ENCODE peak calls at places on chromosomes 13 and 19, in four cellular contexts. P, M, V and Z are unnamed samples. For H3K4me1, the result is how much of the 10 kb centered on the place peaks cover.

GRCh38 chr19:47255947-47256687 is at the start of gene CCDC9:
- DNase-seq in P (peak), M (peak), V (peak), Z (peak)

GRCh38 chr19:39951686-39952085 is 17.3 kb upstream of the FCGBP start:
- DNase-seq in V (no peak), P (no peak), M (no peak), Z (no peak)

GRCh38 chr19:18496980-18497256 is 25.0 kb downstream of the ELL start:
- DNase-seq in V (no peak), P (no peak), M (no peak), Z (no peak)

GRCh38 chr19:38145627-38146026 is 78.4 kb downstream of the DPF1 start:
- DNase-seq in P (no peak), M (no peak), V (no peak), Z (no peak)

GRCh38 chr13:27789495-27790303 is 2.6 kb upstream of the GSX1 start:
- DNase-seq in V (no peak), M (no peak), P (no peak), Z (no peak)

GRCh38 chr13:98485561-98485960 is 91.3 kb downstream of the STK24 start:
- DNase-seq in V (no peak), M (no peak), P (no peak), Z (no peak)

GRCh38 chr19:19459707-19460251 is 54.3 kb downstream of the GATAD2A start:
- DNase-seq in P (no peak), V (no peak), M (no peak), Z (peak)

GRCh38 chr13:110711778-110712070 is 1.8 kb upstream of the ING1 start:
- DNase-seq in P (no peak), V (peak), M (no peak), Z (no peak)

GRCh38 chr19:43414554-43414953 is at the start of gene TEX101:
- DNase-seq in P (no peak), M (no peak), V (no peak), Z (no peak)

GRCh38 chr19:2237051-2237868 is 636 bp downstream of the SF3A2 start:
- DNase-seq in V (no peak), P (no peak), M (no peak), Z (no peak)
- H3K4me1 ChIP-seq in V (under half), P (under half), M (under half), Z (under half)

DNA sequence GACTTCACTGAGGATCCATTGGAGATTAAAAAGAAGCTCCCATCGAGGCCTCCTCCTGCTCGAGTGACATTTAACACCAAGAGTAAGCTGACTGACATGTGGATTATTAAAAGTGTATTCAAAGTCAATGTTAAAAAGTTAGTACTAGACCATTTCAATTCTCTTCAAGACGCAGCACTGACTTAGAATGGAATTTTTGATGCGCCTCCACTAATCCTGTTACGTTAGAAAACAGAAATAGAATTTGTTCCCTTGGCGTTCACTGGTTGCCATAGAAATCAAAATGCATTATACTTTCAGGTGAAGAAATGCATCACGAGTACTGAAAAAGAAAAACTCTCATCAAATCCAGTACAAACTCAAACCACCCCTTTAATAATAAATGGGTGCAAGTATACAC is 42.2 kb downstream of the BRD4 start:
- DNase-seq in V (no peak), M (no peak), P (no peak), Z (no peak)
- H3K4me1 ChIP-seq in V (under half), M (under half), P (under half), Z (under half)

GRCh38 chr19:1069009-1069779 is 2.2 kb downstream of the ARHGAP45 start:
- DNase-seq in V (peak), P (no peak), M (peak), Z (peak)

GRCh38 chr19:1066251-1066747 is 668 bp upstream of the ARHGAP45 start:
- DNase-seq in V (peak), P (no peak), M (peak), Z (no peak)

GRCh38 chr19:1067341-1068103 is 555 bp downstream of the ARHGAP45 start:
- DNase-seq in M (peak), P (no peak), V (no peak), Z (peak)

GRCh38 chr19:1066748-1067340 is at the start of gene ARHGAP45:
- DNase-seq in V (peak), M (peak), P (no peak), Z (peak)

GRCh38 chr19:1068111-1069001 is 1.4 kb downstream of the ARHGAP45 start:
- DNase-seq in V (peak), M (peak), P (no peak), Z (peak)
- H3K4me1 ChIP-seq in V (under half), M (under half), P (under half), Z (under half)

DNA sequence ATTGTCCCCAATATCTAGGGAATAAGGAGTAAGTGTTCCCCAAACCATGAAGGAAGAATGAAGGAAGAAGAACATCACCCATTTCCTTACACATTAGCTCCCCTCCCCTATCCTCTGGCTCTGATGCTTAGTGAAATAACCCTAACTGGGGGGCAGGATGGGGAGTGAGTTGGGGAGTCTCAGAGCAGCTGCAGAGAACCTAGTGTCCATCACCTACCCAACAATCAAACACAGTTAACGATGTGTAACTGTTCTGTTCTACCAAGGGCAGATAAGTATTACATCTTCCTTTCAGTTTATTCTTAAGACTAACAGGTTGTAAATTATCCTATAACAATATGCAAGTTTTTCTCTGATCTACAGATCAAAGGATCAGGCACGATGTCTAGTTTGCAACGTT is 12.8 kb downstream of the ELF1 start:
- DNase-seq in M (no peak), V (no peak), P (no peak), Z (no peak)
- H3K4me1 ChIP-seq in M (under half), V (under half), P (half or more), Z (under half)

GRCh38 chr19:14826006-14826405 is 9.0 kb downstream of the OR7A5 start:
- DNase-seq in V (no peak), M (no peak), P (no peak), Z (no peak)

GRCh38 chr19:14835011-14835410 is at the start of the genes OR7A5 and OR7C1:
- DNase-seq in V (no peak), M (no peak), P (no peak), Z (no peak)

GRCh38 chr19:14830702-14831101 is 4.3 kb downstream of the OR7A5 start:
- DNase-seq in M (no peak), V (peak), P (no peak), Z (no peak)
- H3K4me1 ChIP-seq in M (under half), V (under half), P (under half), Z (under half)

GRCh38 chr13:34139660-34140059 is 321.7 kb downstream of the RFC3 start:
- DNase-seq in P (no peak), M (no peak), V (no peak), Z (no peak)

GRCh38 chr13:34137200-34137599 is 319.3 kb downstream of the RFC3 start:
- DNase-seq in M (no peak), V (no peak), P (no peak), Z (no peak)
- H3K4me1 ChIP-seq in M (under half), V (under half), P (under half), Z (under half)

DNA sequence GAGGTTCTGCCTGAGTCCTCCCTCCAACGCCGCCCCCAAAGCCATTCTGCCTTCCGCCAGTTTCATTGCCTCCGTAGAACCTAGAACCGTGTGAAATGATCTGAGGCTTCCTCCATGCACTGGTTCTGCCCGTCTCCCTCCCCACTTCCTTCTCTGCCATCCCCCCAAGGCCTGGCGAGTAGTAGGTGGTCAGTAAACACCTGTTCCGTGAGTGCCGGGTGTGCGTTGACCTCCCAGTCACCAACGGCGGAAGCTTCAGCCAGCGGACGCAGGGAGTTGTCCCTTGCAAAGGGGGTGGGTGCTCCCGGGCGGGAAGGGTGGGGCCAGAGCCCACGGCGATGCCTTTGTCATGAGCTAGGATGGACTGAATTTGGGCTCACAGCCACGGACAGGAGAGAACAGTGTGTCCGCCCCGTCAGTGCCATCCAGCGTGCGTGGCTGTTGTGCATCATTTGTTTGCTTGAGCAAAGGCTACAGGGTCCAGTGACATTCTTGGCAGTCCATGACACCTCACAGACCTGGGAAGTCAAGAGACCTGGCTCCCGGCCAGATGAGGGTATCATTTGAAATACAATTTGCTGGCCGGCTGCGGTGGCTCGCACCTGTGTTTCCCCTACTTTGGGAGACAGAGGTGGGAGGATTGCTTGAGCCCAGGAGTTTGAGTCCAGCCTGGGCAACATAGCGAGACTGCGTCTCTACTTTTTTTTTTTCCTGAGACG is 43.1 kb downstream of the NFIC start:
- DNase-seq in M (peak), P (peak), V (no peak), Z (peak)
- H3K4me1 ChIP-seq in M (under half), P (under half), V (under half), Z (under half)

DNA sequence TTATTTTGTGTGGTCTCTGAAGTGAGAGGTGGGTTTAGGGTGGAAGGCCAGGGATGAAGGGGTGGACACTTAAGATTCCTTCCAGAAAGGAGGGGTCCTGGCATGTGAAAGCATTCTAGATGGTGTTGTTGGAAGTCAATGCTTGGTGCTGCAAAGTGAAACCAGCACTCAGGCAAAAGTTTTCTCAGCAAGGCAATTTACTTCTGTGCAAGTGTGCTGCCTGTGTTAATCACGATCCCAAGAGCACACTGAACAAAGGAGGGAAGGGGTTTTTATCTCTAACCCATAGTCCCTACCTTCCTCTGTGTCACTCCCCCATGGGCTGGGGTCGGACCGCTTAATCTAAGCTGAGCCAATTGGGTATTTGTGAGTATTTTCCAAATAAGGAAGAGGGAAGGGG is 1.3 kb downstream of the ZNF134 start:
- DNase-seq in V (no peak), M (no peak), P (no peak), Z (no peak)
- H3K4me1 ChIP-seq in V (under half), M (under half), P (under half), Z (under half)